ENCODE peak calls at places on chromosomes 5 and 9, in six cellular contexts. One of them, this sample, is unnamed.

GRCh38 chr5:29218138-29218537 is 1975.3 kb upstream of the CDH6 start:
- DNase-seq in heart left ventricle: no peak
- DNase-seq in body of pancreas: no peak
- DNase-seq in ovary: no peak
- DNase-seq in HCT116: no peak
- DNase-seq in esophagus squamous epithelium: no peak
- DNase-seq in this sample: no peak

GRCh38 chr5:66912787-66913186 is 283.8 kb downstream of the CD180 start:
- DNase-seq in heart left ventricle: no peak
- DNase-seq in body of pancreas: no peak
- DNase-seq in ovary: no peak
- DNase-seq in HCT116: no peak
- DNase-seq in esophagus squamous epithelium: no peak
- DNase-seq in this sample: no peak

GRCh38 chr9:3508531-3509374 is 17.0 kb downstream of the RFX3 start:
- DNase-seq in heart left ventricle: no peak
- DNase-seq in body of pancreas: no peak
- DNase-seq in ovary: no peak
- DNase-seq in HCT116: no peak
- DNase-seq in esophagus squamous epithelium: no peak
- DNase-seq in this sample: no peak

GRCh38 chr5:586751-587285 is 25.3 kb upstream of the CEP72 start:
- DNase-seq in heart left ventricle: no peak
- DNase-seq in body of pancreas: peak; percentile 28
- DNase-seq in ovary: no peak
- DNase-seq in HCT116: no peak
- DNase-seq in esophagus squamous epithelium: no peak
- DNase-seq in this sample: no peak

GRCh38 chr9:94950733-94951590 is 224.5 kb downstream of the AOPEP start:
- DNase-seq in heart left ventricle: no peak
- DNase-seq in body of pancreas: peak; percentile 86
- DNase-seq in ovary: no peak
- DNase-seq in HCT116: no peak
- DNase-seq in esophagus squamous epithelium: no peak
- DNase-seq in this sample: no peak

GRCh38 chr9:120235081-120235480 is 344.9 kb downstream of the CDK5RAP2 start:
- DNase-seq in heart left ventricle: no peak
- DNase-seq in body of pancreas: no peak
- DNase-seq in ovary: no peak
- DNase-seq in HCT116: no peak
- DNase-seq in esophagus squamous epithelium: no peak
- DNase-seq in this sample: no peak

GRCh38 chr9:82424599-82424998 is 436.0 kb downstream of the SPATA31D1 start:
- DNase-seq in heart left ventricle: no peak
- DNase-seq in body of pancreas: no peak
- DNase-seq in ovary: no peak
- DNase-seq in HCT116: no peak
- DNase-seq in esophagus squamous epithelium: no peak
- DNase-seq in this sample: no peak

GRCh38 chr9:133225171-133226011 is 16.3 kb upstream of the OBP2B start:
- DNase-seq in heart left ventricle: peak; percentile 70
- DNase-seq in body of pancreas: no peak
- DNase-seq in ovary: peak; percentile 26
- DNase-seq in HCT116: no peak
- DNase-seq in esophagus squamous epithelium: no peak
- DNase-seq in this sample: no peak

GRCh38 chr5:178790371-178790770 is 59.9 kb upstream of the ZNF354A start:
- DNase-seq in heart left ventricle: no peak
- DNase-seq in body of pancreas: no peak
- DNase-seq in ovary: no peak
- DNase-seq in HCT116: no peak
- DNase-seq in esophagus squamous epithelium: no peak
- DNase-seq in this sample: no peak

GRCh38 chr5:116970318-116970717 is 395.7 kb upstream of the SEMA6A start:
- DNase-seq in heart left ventricle: no peak
- DNase-seq in body of pancreas: no peak
- DNase-seq in ovary: no peak
- DNase-seq in HCT116: no peak
- DNase-seq in esophagus squamous epithelium: no peak
- DNase-seq in this sample: no peak

GRCh38 chr5:66830636-66831035 is 234.4 kb downstream of the MAST4 start:
- DNase-seq in heart left ventricle: no peak
- DNase-seq in body of pancreas: no peak
- DNase-seq in ovary: no peak
- DNase-seq in HCT116: no peak
- DNase-seq in esophagus squamous epithelium: no peak
- DNase-seq in this sample: no peak

GRCh38 chr5:77425420-77425819 is 66.7 kb downstream of the WDR41 start:
- DNase-seq in heart left ventricle: no peak
- DNase-seq in body of pancreas: no peak
- DNase-seq in ovary: no peak
- DNase-seq in HCT116: no peak
- DNase-seq in esophagus squamous epithelium: no peak
- DNase-seq in this sample: no peak

GRCh38 chr5:54589786-54590185 is 72.2 kb downstream of the SNX18 start:
- DNase-seq in heart left ventricle: no peak
- DNase-seq in body of pancreas: no peak
- DNase-seq in ovary: no peak
- DNase-seq in HCT116: no peak
- DNase-seq in esophagus squamous epithelium: no peak
- DNase-seq in this sample: no peak

GRCh38 chr9:5846501-5846921 is 13.6 kb upstream of the ERMP1 start:
- DNase-seq in heart left ventricle: no peak
- DNase-seq in body of pancreas: no peak
- DNase-seq in ovary: no peak
- DNase-seq in HCT116: no peak
- DNase-seq in esophagus squamous epithelium: no peak
- DNase-seq in this sample: no peak

GRCh38 chr9:14908221-14909206 is 1.7 kb downstream of the FREM1 start:
- DNase-seq in heart left ventricle: no peak
- DNase-seq in body of pancreas: peak; percentile 72
- DNase-seq in ovary: no peak
- DNase-seq in HCT116: no peak
- DNase-seq in esophagus squamous epithelium: no peak
- DNase-seq in this sample: no peak

GRCh38 chr5:91070761-91071429 is 312.2 kb downstream of the ARRDC3 start:
- DNase-seq in heart left ventricle: no peak
- DNase-seq in body of pancreas: no peak
- DNase-seq in ovary: no peak
- DNase-seq in HCT116: no peak
- DNase-seq in esophagus squamous epithelium: no peak
- DNase-seq in this sample: no peak

GRCh38 chr5:100130307-100130706 is 404.9 kb upstream of the FAM174A start:
- DNase-seq in heart left ventricle: no peak
- DNase-seq in body of pancreas: no peak
- DNase-seq in ovary: no peak
- DNase-seq in HCT116: no peak
- DNase-seq in esophagus squamous epithelium: no peak
- DNase-seq in this sample: no peak

GRCh38 chr5:132026516-132027008 is 15.1 kb upstream of the ACSL6 start:
- DNase-seq in heart left ventricle: no peak
- DNase-seq in body of pancreas: no peak
- DNase-seq in ovary: peak; percentile 7
- DNase-seq in HCT116: no peak
- DNase-seq in esophagus squamous epithelium: no peak
- DNase-seq in this sample: no peak

GRCh38 chr5:135243194-135244191 is 155.5 kb downstream of the MACROH2A1 start:
- DNase-seq in heart left ventricle: peak; percentile 67
- DNase-seq in body of pancreas: peak; percentile 40
- DNase-seq in ovary: peak; percentile 55
- DNase-seq in HCT116: no peak
- DNase-seq in esophagus squamous epithelium: no peak
- DNase-seq in this sample: no peak

GRCh38 chr5:31898246-31898645 is 259.3 kb downstream of the PDZD2 start:
- DNase-seq in heart left ventricle: no peak
- DNase-seq in body of pancreas: no peak
- DNase-seq in ovary: no peak
- DNase-seq in HCT116: no peak
- DNase-seq in esophagus squamous epithelium: no peak
- DNase-seq in this sample: no peak

GRCh38 chr9:31799953-31800609 is 584.4 kb upstream of the ACO1 start:
- DNase-seq in heart left ventricle: no peak
- DNase-seq in body of pancreas: no peak
- DNase-seq in ovary: no peak
- DNase-seq in HCT116: peak; percentile 19
- DNase-seq in esophagus squamous epithelium: no peak
- DNase-seq in this sample: no peak

GRCh38 chr5:162434311-162434710 is 366.7 kb downstream of the GABRG2 start:
- DNase-seq in heart left ventricle: no peak
- DNase-seq in body of pancreas: no peak
- DNase-seq in ovary: no peak
- DNase-seq in HCT116: no peak
- DNase-seq in esophagus squamous epithelium: no peak
- DNase-seq in this sample: no peak

GRCh38 chr9:72315089-72315509 is 49.9 kb downstream of the ZFAND5 start:
- DNase-seq in heart left ventricle: peak; percentile 67
- DNase-seq in body of pancreas: peak; percentile 65
- DNase-seq in ovary: peak; percentile 82
- DNase-seq in HCT116: no peak
- DNase-seq in esophagus squamous epithelium: no peak
- DNase-seq in this sample: no peak

DNA sequence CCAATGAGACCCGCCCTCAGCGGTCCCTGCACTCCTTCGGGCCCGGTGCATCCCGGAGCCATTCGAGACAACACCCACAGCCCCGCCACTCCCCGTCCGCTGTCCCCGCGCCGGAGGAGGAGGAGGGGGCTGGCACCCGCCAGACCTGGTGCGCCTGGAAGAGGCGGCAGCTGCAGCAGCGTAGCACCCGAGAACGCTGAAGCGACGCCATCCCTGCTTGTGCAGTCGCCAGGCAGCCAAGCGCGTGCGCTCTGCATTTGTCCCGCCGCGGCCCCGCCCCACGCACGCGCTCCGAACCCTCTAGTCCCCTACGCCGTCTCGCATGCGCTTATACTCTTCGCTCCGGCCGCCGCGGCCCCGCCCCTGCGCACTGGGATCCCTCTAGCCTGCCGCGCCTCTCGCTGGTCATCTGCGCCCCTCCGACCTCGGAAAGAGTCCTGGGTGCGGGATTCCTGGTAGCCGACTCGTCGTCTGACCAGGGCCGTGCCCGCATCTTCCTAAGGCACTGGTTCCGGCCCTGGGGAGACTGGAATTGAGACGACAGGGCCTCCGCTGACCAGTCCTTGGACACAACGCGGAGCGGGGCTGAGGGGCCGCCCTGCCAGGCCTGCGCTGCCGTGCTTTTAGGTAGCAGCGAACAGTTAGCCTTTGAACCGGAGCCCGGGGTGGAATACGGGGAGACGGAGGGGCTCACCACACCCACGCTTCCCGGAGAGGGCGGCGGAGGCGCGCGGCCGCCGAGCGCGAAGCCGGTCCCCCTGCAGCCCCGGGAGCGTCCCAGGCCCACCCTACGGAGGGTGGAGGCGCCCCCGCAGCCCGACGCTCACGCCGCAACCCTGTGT is at the start of gene MRNIP:
- DNase-seq in heart left ventricle: peak; percentile 99
- DNase-seq in body of pancreas: peak; percentile 97
- DNase-seq in ovary: peak; percentile 98
- DNase-seq in HCT116: peak; percentile 86
- DNase-seq in esophagus squamous epithelium: peak; percentile 80
- DNase-seq in this sample: peak; percentile 99
- TF ChIP-seq POLR2A in heart left ventricle: peak; percentile 81
- TF ChIP-seq POLR2A in body of pancreas: peak; percentile 58
- TF ChIP-seq POLR2A in ovary: peak; percentile 55
- TF ChIP-seq POLR2A in HCT116: peak; percentile 89
- TF ChIP-seq POLR2A in esophagus squamous epithelium: no peak
- TF ChIP-seq POLR2A in this sample: peak; percentile 69

GRCh38 chr9:123866497-123866896 is 63.4 kb downstream of the DENND1A start:
- DNase-seq in heart left ventricle: no peak
- DNase-seq in body of pancreas: no peak
- DNase-seq in ovary: no peak
- DNase-seq in HCT116: no peak
- DNase-seq in esophagus squamous epithelium: no peak
- DNase-seq in this sample: no peak

GRCh38 chr9:123864291-123864690 is 65.6 kb downstream of the DENND1A start:
- DNase-seq in heart left ventricle: no peak
- DNase-seq in body of pancreas: no peak
- DNase-seq in ovary: no peak
- DNase-seq in HCT116: no peak
- DNase-seq in esophagus squamous epithelium: no peak
- DNase-seq in this sample: no peak

GRCh38 chr9:123867971-123868370 is 62.0 kb downstream of the DENND1A start:
- DNase-seq in heart left ventricle: no peak
- DNase-seq in body of pancreas: no peak
- DNase-seq in ovary: no peak
- DNase-seq in HCT116: no peak
- DNase-seq in esophagus squamous epithelium: no peak
- DNase-seq in this sample: no peak

GRCh38 chr9:123865226-123865625 is 64.7 kb downstream of the DENND1A start:
- DNase-seq in heart left ventricle: no peak
- DNase-seq in body of pancreas: no peak
- DNase-seq in ovary: no peak
- DNase-seq in HCT116: no peak
- DNase-seq in esophagus squamous epithelium: no peak
- DNase-seq in this sample: no peak

GRCh38 chr9:123867034-123867433 is 62.9 kb downstream of the DENND1A start:
- DNase-seq in heart left ventricle: no peak
- DNase-seq in body of pancreas: no peak
- DNase-seq in ovary: no peak
- DNase-seq in HCT116: no peak
- DNase-seq in esophagus squamous epithelium: no peak
- DNase-seq in this sample: no peak
- TF ChIP-seq POLR2A in heart left ventricle: no peak
- TF ChIP-seq POLR2A in body of pancreas: no peak
- TF ChIP-seq POLR2A in ovary: no peak
- TF ChIP-seq POLR2A in HCT116: no peak
- TF ChIP-seq POLR2A in esophagus squamous epithelium: no peak
- TF ChIP-seq POLR2A in this sample: no peak

GRCh38 chr9:90102292-90102901 is 497.6 kb downstream of the GADD45G start:
- DNase-seq in heart left ventricle: peak; percentile 88
- DNase-seq in body of pancreas: peak; percentile 97
- DNase-seq in ovary: peak; percentile 87
- DNase-seq in HCT116: peak; percentile 90
- DNase-seq in esophagus squamous epithelium: peak; percentile 17
- DNase-seq in this sample: peak; percentile 94

GRCh38 chr9:90105793-90106192 is 501.0 kb downstream of the GADD45G start:
- DNase-seq in heart left ventricle: no peak
- DNase-seq in body of pancreas: no peak
- DNase-seq in ovary: no peak
- DNase-seq in HCT116: no peak
- DNase-seq in esophagus squamous epithelium: no peak
- DNase-seq in this sample: no peak

GRCh38 chr9:90107021-90107771 is 502.4 kb downstream of the GADD45G start:
- DNase-seq in heart left ventricle: peak; percentile 76
- DNase-seq in body of pancreas: peak; percentile 91
- DNase-seq in ovary: no peak
- DNase-seq in HCT116: no peak
- DNase-seq in esophagus squamous epithelium: no peak
- DNase-seq in this sample: no peak

GRCh38 chr9:90100014-90100413 is 495.2 kb downstream of the GADD45G start:
- DNase-seq in heart left ventricle: no peak
- DNase-seq in body of pancreas: no peak
- DNase-seq in ovary: no peak
- DNase-seq in HCT116: no peak
- DNase-seq in esophagus squamous epithelium: no peak
- DNase-seq in this sample: no peak

GRCh38 chr9:90103771-90104170 is 499.0 kb downstream of the GADD45G start:
- DNase-seq in heart left ventricle: no peak
- DNase-seq in body of pancreas: no peak
- DNase-seq in ovary: no peak
- DNase-seq in HCT116: no peak
- DNase-seq in esophagus squamous epithelium: no peak
- DNase-seq in this sample: no peak
- TF ChIP-seq POLR2A in heart left ventricle: no peak
- TF ChIP-seq POLR2A in body of pancreas: no peak
- TF ChIP-seq POLR2A in ovary: no peak
- TF ChIP-seq POLR2A in HCT116: no peak
- TF ChIP-seq POLR2A in esophagus squamous epithelium: no peak
- TF ChIP-seq POLR2A in this sample: no peak

GRCh38 chr9:135931349-135931820 is 24.0 kb upstream of the CAMSAP1 start:
- DNase-seq in heart left ventricle: no peak
- DNase-seq in body of pancreas: no peak
- DNase-seq in ovary: no peak
- DNase-seq in HCT116: no peak
- DNase-seq in esophagus squamous epithelium: no peak
- DNase-seq in this sample: no peak
- TF ChIP-seq POLR2A in heart left ventricle: no peak
- TF ChIP-seq POLR2A in body of pancreas: no peak
- TF ChIP-seq POLR2A in ovary: no peak
- TF ChIP-seq POLR2A in HCT116: no peak
- TF ChIP-seq POLR2A in esophagus squamous epithelium: no peak
- TF ChIP-seq POLR2A in this sample: no peak

This sample was measured in H54.